ENCODE peak calls at places on chromosomes 13 and 19, in five cellular contexts. Y is left lung, T is AG04450, H is occipital lobe, W is ACHN. X is an unnamed sample.

GRCh38 chr13:73722120-73722519 is 412.1 kb downstream of the KLF12 start:
- DNase-seq in Y (no peak), T (peak), H (no peak), W (peak), X (no peak)

GRCh38 chr13:37074703-37075102 is 15.2 kb upstream of the SUPT20H start:
- DNase-seq in Y (no peak), T (no peak), H (no peak), W (peak), X (no peak)

GRCh38 chr13:109105899-109106298 is 476.5 kb downstream of the MYO16 start:
- DNase-seq in Y (no peak), T (peak), H (no peak), W (no peak), X (no peak)

GRCh38 chr19:16867211-16867610 is 21.6 kb upstream of the F2RL3 start:
- DNase-seq in Y (no peak), T (no peak), H (no peak), W (no peak), X (no peak)

GRCh38 chr13:88281846-88282245 is 610.7 kb downstream of the SLITRK5 start:
- DNase-seq in Y (no peak), T (no peak), H (no peak), W (no peak), X (no peak)

GRCh38 chr13:24148414-24149305 is 11.9 kb upstream of the SPATA13 start:
- DNase-seq in Y (peak), T (peak), H (no peak), W (peak), X (no peak)

GRCh38 chr13:72852207-72852606 is 70.3 kb downstream of the PIBF1 start:
- DNase-seq in Y (no peak), T (no peak), H (no peak), W (no peak), X (no peak)

GRCh38 chr19:47353307-47353712 is 4.2 kb downstream of the DHX34 start:
- DNase-seq in Y (no peak), T (no peak), H (no peak), W (no peak), X (no peak)

GRCh38 chr19:51168571-51169282 is 26.6 kb downstream of the SIGLEC7 start:
- DNase-seq in Y (no peak), T (no peak), H (no peak), W (no peak), X (no peak)

GRCh38 chr13:63337041-63337440 is 1921.4 kb upstream of the PCDH20 start:
- DNase-seq in Y (no peak), T (no peak), H (no peak), W (no peak), X (no peak)

GRCh38 chr13:55062662-55063061 is 2034.0 kb downstream of the OLFM4 start:
- DNase-seq in Y (no peak), T (no peak), H (no peak), W (no peak), X (no peak)